ENCODE peak calls at places on chromosomes 5 and 9, in seven cellular contexts. E is substantia nigra, N is glutamatergic neuron, Q is hippocampal formation, M is cardiac muscle cell, O is SK-MEL-5, L is DMS153. S is an unnamed sample.
A peak's percentile ranks its signal among the peaks of the same experiment; 100 is the strongest.

GRCh38 chr5:57438162-57438561 is 44.4 kb downstream of the ACTBL2 start:
- DNase-seq in N (no peak), M (no peak), O (no peak), L (no peak), E (no peak), Q (no peak), S (no peak)

GRCh38 chr5:113663879-113664278 is 150.4 kb downstream of the YTHDC2 start:
- DNase-seq in E (no peak), L (no peak), O (peak; percentile 85), Q (no peak), N (peak; percentile 63), M (peak; percentile 62), S (peak; percentile 53)

GRCh38 chr5:142900926-142901325 is 130.7 kb downstream of the ARHGAP26 start:
- DNase-seq in L (no peak), O (no peak), E (no peak), N (no peak), M (peak; percentile 65), Q (no peak), S (no peak)

GRCh38 chr5:178203670-178204204 is 596 bp upstream of the HNRNPAB start:
- DNase-seq in L (no peak), N (peak; percentile 31), E (no peak), M (no peak), Q (no peak), O (no peak), S (no peak)

GRCh38 chr5:11903121-11903613 is 1.1 kb downstream of the CTNND2 start:
- DNase-seq in O (no peak), M (no peak), Q (peak; percentile 54), E (no peak), N (peak; percentile 47), L (no peak), S (no peak)

GRCh38 chr5:57209316-57210040 is 35.6 kb downstream of the GPBP1 start:
- DNase-seq in E (no peak), L (no peak), N (no peak), Q (no peak), M (no peak), O (peak; percentile 13), S (no peak)

GRCh38 chr9:79220666-79221065 is 351.1 kb upstream of the TLE4 start:
- DNase-seq in O (no peak), M (peak; percentile 4), E (no peak), N (no peak), L (no peak), Q (no peak), S (no peak)

GRCh38 chr5:152994040-152994439 is 496.4 kb upstream of the GRIA1 start:
- DNase-seq in N (no peak), M (no peak), O (no peak), E (no peak), Q (no peak), L (no peak), S (no peak)

GRCh38 chr9:90000925-90001324 is 396.1 kb downstream of the GADD45G start:
- DNase-seq in M (no peak), O (no peak), Q (no peak), E (no peak), L (peak; percentile 72), N (no peak), S (no peak)

GRCh38 chr5:17723876-17724275 is 89.6 kb downstream of the TAF11L14 start:
- DNase-seq in M (no peak), N (peak; percentile 61), Q (no peak), L (no peak), E (no peak), O (no peak), S (no peak)

GRCh38 chr5:132850066-132850465 is 16.2 kb downstream of the GDF9 start:
- DNase-seq in Q (no peak), N (no peak), O (no peak), E (no peak), L (no peak), M (no peak), S (no peak)

GRCh38 chr5:134371834-134372340 is 518 bp downstream of the UBE2B start:
- DNase-seq in Q (no peak), O (peak; percentile 31), E (peak; percentile 33), M (peak; percentile 43), L (no peak), N (peak; percentile 64), S (peak; percentile 74)

GRCh38 chr9:78213696-78214095 is 22.2 kb upstream of the CEP78 start:
- DNase-seq in N (no peak), L (peak; percentile 6), Q (peak; percentile 88), O (peak; percentile 71), E (no peak), M (peak; percentile 57), S (no peak)

GRCh38 chr9:106613250-106613737 is 249.7 kb upstream of the ZNF462 start:
- DNase-seq in Q (no peak), L (peak; percentile 12), N (no peak), M (no peak), E (no peak), O (no peak), S (no peak)

GRCh38 chr5:118548761-118549160 is 439.6 kb downstream of the DTWD2 start:
- DNase-seq in E (no peak), N (no peak), Q (no peak), M (peak; percentile 79), L (no peak), O (peak; percentile 8), S (no peak)

GRCh38 chr5:177447066-177447610 is 524 bp downstream of the PRR7 start:
- DNase-seq in O (peak; percentile 52), L (peak; percentile 6), M (peak; percentile 49), E (peak; percentile 53), Q (peak; percentile 61), N (peak; percentile 78), S (peak; percentile 86)

GRCh38 chr9:114666441-114666840 is 8.8 kb upstream of the TEX53 start:
- DNase-seq in M (no peak), N (no peak), Q (no peak), O (no peak), L (no peak), E (no peak), S (no peak)

GRCh38 chr5:98927988-98928801 is 612 bp downstream of the CHD1 start:
- DNase-seq in M (peak; percentile 67), L (no peak), Q (no peak), E (peak; percentile 26), N (peak; percentile 75), O (peak; percentile 60), S (peak; percentile 75)

GRCh38 chr5:172586118-172587060 is 54.7 kb upstream of the NEURL1B start:
- DNase-seq in M (no peak), Q (no peak), E (no peak), O (no peak), L (no peak), N (no peak), S (no peak)

GRCh38 chr9:123867034-123867433 is 62.9 kb downstream of the DENND1A start:
- DNase-seq in N (no peak), E (no peak), O (no peak), Q (peak; percentile 42), M (peak; percentile 23), L (no peak), S (no peak)

GRCh38 chr5:17463653-17464052 is 34.4 kb upstream of the TAF11L2 start:
- DNase-seq in E (no peak), O (no peak), M (no peak), N (no peak), L (no peak), Q (no peak), S (no peak)

GRCh38 chr5:174223355-174223754 is 177.8 kb downstream of the NSG2 start:
- DNase-seq in O (no peak), E (no peak), M (no peak), Q (no peak), N (no peak), L (no peak), S (no peak)

GRCh38 chr9:126002476-126003350 is 255.5 kb downstream of the PBX3 start:
- DNase-seq in O (no peak), M (no peak), Q (no peak), N (peak; percentile 8), E (no peak), L (no peak), S (no peak)

GRCh38 chr9:37929441-37929895 is 25.5 kb upstream of the SLC25A51 start:
- DNase-seq in E (no peak), L (no peak), N (no peak), Q (no peak), O (no peak), M (peak; percentile 65), S (no peak)

GRCh38 chr9:102185371-102185770 is 446.9 kb upstream of the GRIN3A start:
- DNase-seq in E (no peak), O (no peak), N (no peak), M (no peak), Q (no peak), L (no peak), S (no peak)

S was measured in activated CD8-positive, alpha-beta memory T cell treated with anti-CD3 and anti-CD28 coated beads, Interleukin-2, amount 50 U/mL, for 48 hours.